ENCODE peak calls at places on chromosomes 11 and 22, in five cellular contexts. One of them, this sample, is unnamed.

GRCh38 chr11:62466444-62466843 is 47.6 kb downstream of the SCGB1A1 start:
- DNase-seq in AG04450: no peak
- DNase-seq in HAP-1: no peak
- DNase-seq in CD8-positive, alpha-beta T cell: no peak
- DNase-seq in stimulated activated CD8-positive, alpha-beta memory T cell treated with anti-CD3 and anti-CD28 coated beads, Interleukin-4, amount 100 ng/mL, for 4 hours: no peak
- DNase-seq in this sample: no peak

GRCh38 chr22:46957521-46957920 is 195.1 kb downstream of the TBC1D22A start:
- DNase-seq in AG04450: no peak
- DNase-seq in HAP-1: no peak
- DNase-seq in CD8-positive, alpha-beta T cell: no peak
- DNase-seq in stimulated activated CD8-positive, alpha-beta memory T cell treated with anti-CD3 and anti-CD28 coated beads, Interleukin-4, amount 100 ng/mL, for 4 hours: no peak
- DNase-seq in this sample: no peak

GRCh38 chr11:68383976-68384501 is 71.6 kb downstream of the LRP5 start:
- DNase-seq in AG04450: peak
- DNase-seq in HAP-1: no peak
- DNase-seq in CD8-positive, alpha-beta T cell: peak
- DNase-seq in stimulated activated CD8-positive, alpha-beta memory T cell treated with anti-CD3 and anti-CD28 coated beads, Interleukin-4, amount 100 ng/mL, for 4 hours: peak
- DNase-seq in this sample: peak

GRCh38 chr22:32837803-32838202 is 36.3 kb downstream of the TIMP3 start:
- DNase-seq in AG04450: no peak
- DNase-seq in HAP-1: no peak
- DNase-seq in CD8-positive, alpha-beta T cell: no peak
- DNase-seq in stimulated activated CD8-positive, alpha-beta memory T cell treated with anti-CD3 and anti-CD28 coated beads, Interleukin-4, amount 100 ng/mL, for 4 hours: no peak
- DNase-seq in this sample: no peak

GRCh38 chr22:34696557-34696956 is 369.4 kb upstream of the ISX start:
- DNase-seq in AG04450: no peak
- DNase-seq in HAP-1: no peak
- DNase-seq in CD8-positive, alpha-beta T cell: no peak
- DNase-seq in stimulated activated CD8-positive, alpha-beta memory T cell treated with anti-CD3 and anti-CD28 coated beads, Interleukin-4, amount 100 ng/mL, for 4 hours: no peak
- DNase-seq in this sample: peak

GRCh38 chr11:120186799-120187591 is 23.8 kb upstream of the OAF start:
- DNase-seq in AG04450: no peak
- DNase-seq in HAP-1: no peak
- DNase-seq in CD8-positive, alpha-beta T cell: no peak
- DNase-seq in stimulated activated CD8-positive, alpha-beta memory T cell treated with anti-CD3 and anti-CD28 coated beads, Interleukin-4, amount 100 ng/mL, for 4 hours: no peak
- DNase-seq in this sample: no peak

GRCh38 chr11:10899542-10899830 is 41.6 kb upstream of the ZBED5 start:
- DNase-seq in AG04450: no peak
- DNase-seq in HAP-1: no peak
- DNase-seq in CD8-positive, alpha-beta T cell: no peak
- DNase-seq in stimulated activated CD8-positive, alpha-beta memory T cell treated with anti-CD3 and anti-CD28 coated beads, Interleukin-4, amount 100 ng/mL, for 4 hours: no peak
- DNase-seq in this sample: no peak

GRCh38 chr11:66465371-66466224 is 1.1 kb upstream of the PELI3 start:
- DNase-seq in AG04450: no peak
- DNase-seq in HAP-1: no peak
- DNase-seq in CD8-positive, alpha-beta T cell: no peak
- DNase-seq in stimulated activated CD8-positive, alpha-beta memory T cell treated with anti-CD3 and anti-CD28 coated beads, Interleukin-4, amount 100 ng/mL, for 4 hours: no peak
- DNase-seq in this sample: no peak

GRCh38 chr11:19220903-19221682 is 19.3 kb upstream of the CSRP3 start:
- DNase-seq in AG04450: no peak
- DNase-seq in HAP-1: no peak
- DNase-seq in CD8-positive, alpha-beta T cell: no peak
- DNase-seq in stimulated activated CD8-positive, alpha-beta memory T cell treated with anti-CD3 and anti-CD28 coated beads, Interleukin-4, amount 100 ng/mL, for 4 hours: no peak
- DNase-seq in this sample: no peak

GRCh38 chr11:63892233-63892632 is 24.7 kb downstream of the RCOR2 start:
- DNase-seq in AG04450: no peak
- DNase-seq in HAP-1: no peak
- DNase-seq in CD8-positive, alpha-beta T cell: no peak
- DNase-seq in stimulated activated CD8-positive, alpha-beta memory T cell treated with anti-CD3 and anti-CD28 coated beads, Interleukin-4, amount 100 ng/mL, for 4 hours: no peak
- DNase-seq in this sample: no peak

GRCh38 chr11:118620529-118621070 is 13.2 kb downstream of the PHLDB1 start:
- DNase-seq in AG04450: no peak
- DNase-seq in HAP-1: no peak
- DNase-seq in CD8-positive, alpha-beta T cell: no peak
- DNase-seq in stimulated activated CD8-positive, alpha-beta memory T cell treated with anti-CD3 and anti-CD28 coated beads, Interleukin-4, amount 100 ng/mL, for 4 hours: no peak
- DNase-seq in this sample: no peak

GRCh38 chr11:72727521-72727920 is 24.7 kb downstream of the ARAP1 start:
- DNase-seq in AG04450: no peak
- DNase-seq in HAP-1: no peak
- DNase-seq in CD8-positive, alpha-beta T cell: no peak
- DNase-seq in stimulated activated CD8-positive, alpha-beta memory T cell treated with anti-CD3 and anti-CD28 coated beads, Interleukin-4, amount 100 ng/mL, for 4 hours: no peak
- DNase-seq in this sample: no peak

GRCh38 chr11:45150943-45151342 is 4.5 kb downstream of the PRDM11 start:
- DNase-seq in AG04450: no peak
- DNase-seq in HAP-1: no peak
- DNase-seq in CD8-positive, alpha-beta T cell: no peak
- DNase-seq in stimulated activated CD8-positive, alpha-beta memory T cell treated with anti-CD3 and anti-CD28 coated beads, Interleukin-4, amount 100 ng/mL, for 4 hours: no peak
- DNase-seq in this sample: no peak

GRCh38 chr11:134611537-134611936 is 199.5 kb upstream of the B3GAT1 start:
- DNase-seq in AG04450: no peak
- DNase-seq in HAP-1: no peak
- DNase-seq in CD8-positive, alpha-beta T cell: no peak
- DNase-seq in stimulated activated CD8-positive, alpha-beta memory T cell treated with anti-CD3 and anti-CD28 coated beads, Interleukin-4, amount 100 ng/mL, for 4 hours: no peak
- DNase-seq in this sample: no peak

GRCh38 chr22:47038206-47038835 is 275.9 kb downstream of the TBC1D22A start:
- DNase-seq in AG04450: no peak
- DNase-seq in HAP-1: no peak
- DNase-seq in CD8-positive, alpha-beta T cell: no peak
- DNase-seq in stimulated activated CD8-positive, alpha-beta memory T cell treated with anti-CD3 and anti-CD28 coated beads, Interleukin-4, amount 100 ng/mL, for 4 hours: no peak
- DNase-seq in this sample: no peak

GRCh38 chr22:19207902-19208283 is 29.4 kb upstream of the SLC25A1 start:
- DNase-seq in AG04450: no peak
- DNase-seq in HAP-1: no peak
- DNase-seq in CD8-positive, alpha-beta T cell: no peak
- DNase-seq in stimulated activated CD8-positive, alpha-beta memory T cell treated with anti-CD3 and anti-CD28 coated beads, Interleukin-4, amount 100 ng/mL, for 4 hours: no peak
- DNase-seq in this sample: no peak

GRCh38 chr11:100876826-100877545 is 189.9 kb downstream of the ARHGAP42 start:
- DNase-seq in AG04450: peak
- DNase-seq in HAP-1: no peak
- DNase-seq in CD8-positive, alpha-beta T cell: no peak
- DNase-seq in stimulated activated CD8-positive, alpha-beta memory T cell treated with anti-CD3 and anti-CD28 coated beads, Interleukin-4, amount 100 ng/mL, for 4 hours: no peak
- DNase-seq in this sample: peak

GRCh38 chr11:103110406-103110805 is 1.2 kb downstream of the DYNC2H1 start:
- DNase-seq in AG04450: no peak
- DNase-seq in HAP-1: no peak
- DNase-seq in CD8-positive, alpha-beta T cell: no peak
- DNase-seq in stimulated activated CD8-positive, alpha-beta memory T cell treated with anti-CD3 and anti-CD28 coated beads, Interleukin-4, amount 100 ng/mL, for 4 hours: no peak
- DNase-seq in this sample: no peak

GRCh38 chr11:117316197-117316961 is at the start of gene BACE1:
- DNase-seq in AG04450: peak
- DNase-seq in HAP-1: peak
- DNase-seq in CD8-positive, alpha-beta T cell: peak
- DNase-seq in stimulated activated CD8-positive, alpha-beta memory T cell treated with anti-CD3 and anti-CD28 coated beads, Interleukin-4, amount 100 ng/mL, for 4 hours: no peak
- DNase-seq in this sample: peak

GRCh38 chr22:27308513-27308912 is 493.0 kb downstream of the MN1 start:
- DNase-seq in AG04450: no peak
- DNase-seq in HAP-1: no peak
- DNase-seq in CD8-positive, alpha-beta T cell: no peak
- DNase-seq in stimulated activated CD8-positive, alpha-beta memory T cell treated with anti-CD3 and anti-CD28 coated beads, Interleukin-4, amount 100 ng/mL, for 4 hours: no peak
- DNase-seq in this sample: no peak

GRCh38 chr11:13009921-13010736 is 1.0 kb downstream of the RASSF10 start:
- DNase-seq in AG04450: no peak
- DNase-seq in HAP-1: no peak
- DNase-seq in CD8-positive, alpha-beta T cell: no peak
- DNase-seq in stimulated activated CD8-positive, alpha-beta memory T cell treated with anti-CD3 and anti-CD28 coated beads, Interleukin-4, amount 100 ng/mL, for 4 hours: no peak
- DNase-seq in this sample: peak

GRCh38 chr11:96082002-96082899 is 158.3 kb upstream of the MTMR2 start:
- DNase-seq in AG04450: no peak
- DNase-seq in HAP-1: no peak
- DNase-seq in CD8-positive, alpha-beta T cell: no peak
- DNase-seq in stimulated activated CD8-positive, alpha-beta memory T cell treated with anti-CD3 and anti-CD28 coated beads, Interleukin-4, amount 100 ng/mL, for 4 hours: no peak
- DNase-seq in this sample: no peak

GRCh38 chr11:128670631-128671030 is 23.2 kb upstream of the FLI1 start:
- DNase-seq in AG04450: no peak
- DNase-seq in HAP-1: no peak
- DNase-seq in CD8-positive, alpha-beta T cell: no peak
- DNase-seq in stimulated activated CD8-positive, alpha-beta memory T cell treated with anti-CD3 and anti-CD28 coated beads, Interleukin-4, amount 100 ng/mL, for 4 hours: no peak
- DNase-seq in this sample: no peak

GRCh38 chr11:10454902-10455631 is at the start of gene AMPD3:
- DNase-seq in AG04450: peak
- DNase-seq in HAP-1: no peak
- DNase-seq in CD8-positive, alpha-beta T cell: no peak
- DNase-seq in stimulated activated CD8-positive, alpha-beta memory T cell treated with anti-CD3 and anti-CD28 coated beads, Interleukin-4, amount 100 ng/mL, for 4 hours: no peak
- DNase-seq in this sample: no peak

GRCh38 chr11:1306186-1307162 is 3.0 kb downstream of the TOLLIP start:
- DNase-seq in AG04450: no peak
- DNase-seq in HAP-1: no peak
- DNase-seq in CD8-positive, alpha-beta T cell: no peak
- DNase-seq in stimulated activated CD8-positive, alpha-beta memory T cell treated with anti-CD3 and anti-CD28 coated beads, Interleukin-4, amount 100 ng/mL, for 4 hours: no peak
- DNase-seq in this sample: no peak

GRCh38 chr11:57568330-57568766 is 876 bp upstream of the UBE2L6 start:
- DNase-seq in AG04450: peak
- DNase-seq in HAP-1: no peak
- DNase-seq in CD8-positive, alpha-beta T cell: peak
- DNase-seq in stimulated activated CD8-positive, alpha-beta memory T cell treated with anti-CD3 and anti-CD28 coated beads, Interleukin-4, amount 100 ng/mL, for 4 hours: peak
- DNase-seq in this sample: no peak

GRCh38 chr22:29427176-29427760 is 11.1 kb upstream of the RFPL1 start:
- DNase-seq in AG04450: no peak
- DNase-seq in HAP-1: no peak
- DNase-seq in CD8-positive, alpha-beta T cell: no peak
- DNase-seq in stimulated activated CD8-positive, alpha-beta memory T cell treated with anti-CD3 and anti-CD28 coated beads, Interleukin-4, amount 100 ng/mL, for 4 hours: no peak
- DNase-seq in this sample: no peak

GRCh38 chr11:68936676-68937620 is 33.3 kb downstream of the IGHMBP2 start:
- DNase-seq in AG04450: no peak
- DNase-seq in HAP-1: no peak
- DNase-seq in CD8-positive, alpha-beta T cell: no peak
- DNase-seq in stimulated activated CD8-positive, alpha-beta memory T cell treated with anti-CD3 and anti-CD28 coated beads, Interleukin-4, amount 100 ng/mL, for 4 hours: no peak
- DNase-seq in this sample: no peak

GRCh38 chr11:92667446-92668165 is 301.8 kb upstream of the MTNR1B start:
- DNase-seq in AG04450: no peak
- DNase-seq in HAP-1: no peak
- DNase-seq in CD8-positive, alpha-beta T cell: no peak
- DNase-seq in stimulated activated CD8-positive, alpha-beta memory T cell treated with anti-CD3 and anti-CD28 coated beads, Interleukin-4, amount 100 ng/mL, for 4 hours: no peak
- DNase-seq in this sample: peak

GRCh38 chr11:2166091-2166851 is 5.3 kb upstream of the INS start:
- DNase-seq in AG04450: no peak
- DNase-seq in HAP-1: no peak
- DNase-seq in CD8-positive, alpha-beta T cell: peak
- DNase-seq in stimulated activated CD8-positive, alpha-beta memory T cell treated with anti-CD3 and anti-CD28 coated beads, Interleukin-4, amount 100 ng/mL, for 4 hours: no peak
- DNase-seq in this sample: no peak

GRCh38 chr22:24059793-24060192 is 48.7 kb downstream of the CABIN1 start:
- DNase-seq in AG04450: no peak
- DNase-seq in HAP-1: no peak
- DNase-seq in CD8-positive, alpha-beta T cell: no peak
- DNase-seq in stimulated activated CD8-positive, alpha-beta memory T cell treated with anti-CD3 and anti-CD28 coated beads, Interleukin-4, amount 100 ng/mL, for 4 hours: no peak
- DNase-seq in this sample: no peak

GRCh38 chr11:126408496-126408895 is 53.0 kb downstream of the ST3GAL4 start:
- DNase-seq in AG04450: no peak
- DNase-seq in HAP-1: no peak
- DNase-seq in CD8-positive, alpha-beta T cell: no peak
- DNase-seq in stimulated activated CD8-positive, alpha-beta memory T cell treated with anti-CD3 and anti-CD28 coated beads, Interleukin-4, amount 100 ng/mL, for 4 hours: no peak
- DNase-seq in this sample: no peak

GRCh38 chr11:6682591-6682935 is 577 bp downstream of the MRPL17 start:
- DNase-seq in AG04450: no peak
- DNase-seq in HAP-1: no peak
- DNase-seq in CD8-positive, alpha-beta T cell: no peak
- DNase-seq in stimulated activated CD8-positive, alpha-beta memory T cell treated with anti-CD3 and anti-CD28 coated beads, Interleukin-4, amount 100 ng/mL, for 4 hours: no peak
- DNase-seq in this sample: no peak

GRCh38 chr22:44919691-44920090 is 90.1 kb downstream of the PHF21B start:
- DNase-seq in AG04450: no peak
- DNase-seq in HAP-1: no peak
- DNase-seq in CD8-positive, alpha-beta T cell: no peak
- DNase-seq in stimulated activated CD8-positive, alpha-beta memory T cell treated with anti-CD3 and anti-CD28 coated beads, Interleukin-4, amount 100 ng/mL, for 4 hours: no peak
- DNase-seq in this sample: no peak

GRCh38 chr22:30453731-30454510 is 17.9 kb downstream of the SEC14L3 start:
- DNase-seq in AG04450: no peak
- DNase-seq in HAP-1: no peak
- DNase-seq in CD8-positive, alpha-beta T cell: no peak
- DNase-seq in stimulated activated CD8-positive, alpha-beta memory T cell treated with anti-CD3 and anti-CD28 coated beads, Interleukin-4, amount 100 ng/mL, for 4 hours: no peak
- DNase-seq in this sample: no peak

GRCh38 chr22:30572840-30573593 is 1.4 kb downstream of the GAL3ST1 start:
- DNase-seq in AG04450: no peak
- DNase-seq in HAP-1: no peak
- DNase-seq in CD8-positive, alpha-beta T cell: no peak
- DNase-seq in stimulated activated CD8-positive, alpha-beta memory T cell treated with anti-CD3 and anti-CD28 coated beads, Interleukin-4, amount 100 ng/mL, for 4 hours: no peak
- DNase-seq in this sample: no peak

GRCh38 chr22:37827056-37827455 is 3.9 kb downstream of the GALR3 start:
- DNase-seq in AG04450: no peak
- DNase-seq in HAP-1: no peak
- DNase-seq in CD8-positive, alpha-beta T cell: no peak
- DNase-seq in stimulated activated CD8-positive, alpha-beta memory T cell treated with anti-CD3 and anti-CD28 coated beads, Interleukin-4, amount 100 ng/mL, for 4 hours: no peak
- DNase-seq in this sample: no peak

GRCh38 chr11:117281159-117281558 is 10.0 kb upstream of the BACE1-AS start:
- DNase-seq in AG04450: peak
- DNase-seq in HAP-1: peak
- DNase-seq in CD8-positive, alpha-beta T cell: no peak
- DNase-seq in stimulated activated CD8-positive, alpha-beta memory T cell treated with anti-CD3 and anti-CD28 coated beads, Interleukin-4, amount 100 ng/mL, for 4 hours: no peak
- DNase-seq in this sample: no peak

GRCh38 chr11:36037031-36037430 is 93.2 kb downstream of the LDLRAD3 start:
- DNase-seq in AG04450: no peak
- DNase-seq in HAP-1: no peak
- DNase-seq in CD8-positive, alpha-beta T cell: no peak
- DNase-seq in stimulated activated CD8-positive, alpha-beta memory T cell treated with anti-CD3 and anti-CD28 coated beads, Interleukin-4, amount 100 ng/mL, for 4 hours: no peak
- DNase-seq in this sample: no peak